ENCODE peak calls at places on chromosome 20, in ten cellular contexts. E is upper lobe of left lung, B is esophagus muscularis mucosa, K is prostate gland, V is uterus, G is HCT116, C is body of pancreas, Z is sigmoid colon, J is vagina, Q is suprapubic skin. R is an unnamed sample.

GRCh38 chr20:32789896-32790750 is 27.9 kb downstream of the DNMT3B start:
- DNase-seq in K (peak; percentile 63), J (no peak), G (no peak), Z (peak; percentile 84), Q (no peak), C (peak; percentile 73), B (no peak), E (peak; percentile 70), V (peak; percentile 52), R (peak; percentile 91)

GRCh38 chr20:45450097-45450818 is 19.3 kb upstream of the WFDC2 start:
- DNase-seq in J (no peak), Z (peak; percentile 74), E (peak; percentile 31), G (peak; percentile 31), B (no peak), K (no peak), C (no peak), V (no peak), Q (no peak), R (no peak)

GRCh38 chr20:25223179-25223661 is 24.7 kb upstream of the PYGB start:
- DNase-seq in K (no peak), C (no peak), G (peak; percentile 76), E (no peak), B (no peak), V (peak; percentile 9), Q (no peak), J (no peak), Z (no peak), R (no peak)

GRCh38 chr20:24673678-24674570 is 204.5 kb downstream of the SYNDIG1 start:
- DNase-seq in Z (peak; percentile 26), V (no peak), B (no peak), J (no peak), E (no peak), G (no peak), K (no peak), C (no peak), Q (peak; percentile 40), R (peak; percentile 48)

GRCh38 chr20:56515657-56516381 is 8.7 kb upstream of the FAM209A start:
- DNase-seq in K (no peak), C (no peak), V (no peak), B (no peak), E (no peak), Z (no peak), J (no peak), Q (no peak), G (no peak), R (no peak)

GRCh38 chr20:52105045-52105572 is 86.5 kb downstream of the ZFP64 start:
- DNase-seq in Z (peak; percentile 68), C (peak; percentile 20), E (no peak), K (no peak), Q (peak; percentile 69), B (no peak), J (no peak), G (no peak), V (no peak), R (no peak)

GRCh38 chr20:31680286-31681127 is 42.2 kb downstream of the BCL2L1 start:
- DNase-seq in G (no peak), K (no peak), B (no peak), Q (no peak), E (no peak), V (no peak), C (no peak), J (no peak), Z (no peak), R (no peak)

GRCh38 chr20:46826343-46826984 is 68.2 kb upstream of the EYA2 start:
- DNase-seq in C (no peak), K (no peak), J (no peak), B (no peak), E (no peak), G (no peak), Z (no peak), V (no peak), Q (no peak), R (no peak)

GRCh38 chr20:6680441-6680840 is 87.0 kb upstream of the BMP2 start:
- DNase-seq in C (no peak), K (no peak), G (no peak), V (no peak), B (peak; percentile 4), Z (no peak), Q (no peak), J (no peak), E (no peak), R (no peak)

GRCh38 chr20:37382539-37383120 is 36.7 kb downstream of the SRC start:
- DNase-seq in C (no peak), Z (peak; percentile 62), B (no peak), K (no peak), Q (no peak), J (no peak), E (peak; percentile 19), G (no peak), V (no peak), R (peak; percentile 66)

GRCh38 chr20:38608188-38608587 is 6.6 kb downstream of the ARHGAP40 start:
- DNase-seq in C (no peak), Q (no peak), V (no peak), G (no peak), Z (no peak), K (no peak), J (no peak), E (peak; percentile 28), B (no peak), R (no peak)

GRCh38 chr20:44720994-44721784 is 6.0 kb downstream of the CCN5 start:
- DNase-seq in Z (no peak), C (peak; percentile 32), J (no peak), V (peak; percentile 64), B (no peak), K (no peak), Q (no peak), E (peak; percentile 83), G (peak; percentile 37), R (no peak)

GRCh38 chr20:58559368-58559729 is 44.1 kb upstream of the APCDD1L start:
- DNase-seq in B (no peak), Z (no peak), Q (no peak), V (no peak), C (no peak), E (no peak), K (no peak), J (no peak), G (no peak), R (no peak)

GRCh38 chr20:1281279-1282057 is 15.4 kb downstream of the SNPH start:
- DNase-seq in K (no peak), Z (peak; percentile 40), V (no peak), C (no peak), B (no peak), G (no peak), J (peak; percentile 72), Q (peak; percentile 20), E (no peak), R (no peak)

GRCh38 chr20:38434310-38434741 is 802 bp downstream of the SNHG17 start:
- DNase-seq in G (no peak), Q (no peak), C (no peak), V (no peak), B (no peak), E (peak; percentile 33), Z (no peak), K (no peak), J (no peak), R (peak; percentile 80)

GRCh38 chr20:37341632-37342031 is 4.3 kb upstream of the SRC start:
- DNase-seq in C (no peak), Z (no peak), B (no peak), J (no peak), V (no peak), G (no peak), E (no peak), Q (no peak), K (no peak), R (peak; percentile 66)

DNA sequence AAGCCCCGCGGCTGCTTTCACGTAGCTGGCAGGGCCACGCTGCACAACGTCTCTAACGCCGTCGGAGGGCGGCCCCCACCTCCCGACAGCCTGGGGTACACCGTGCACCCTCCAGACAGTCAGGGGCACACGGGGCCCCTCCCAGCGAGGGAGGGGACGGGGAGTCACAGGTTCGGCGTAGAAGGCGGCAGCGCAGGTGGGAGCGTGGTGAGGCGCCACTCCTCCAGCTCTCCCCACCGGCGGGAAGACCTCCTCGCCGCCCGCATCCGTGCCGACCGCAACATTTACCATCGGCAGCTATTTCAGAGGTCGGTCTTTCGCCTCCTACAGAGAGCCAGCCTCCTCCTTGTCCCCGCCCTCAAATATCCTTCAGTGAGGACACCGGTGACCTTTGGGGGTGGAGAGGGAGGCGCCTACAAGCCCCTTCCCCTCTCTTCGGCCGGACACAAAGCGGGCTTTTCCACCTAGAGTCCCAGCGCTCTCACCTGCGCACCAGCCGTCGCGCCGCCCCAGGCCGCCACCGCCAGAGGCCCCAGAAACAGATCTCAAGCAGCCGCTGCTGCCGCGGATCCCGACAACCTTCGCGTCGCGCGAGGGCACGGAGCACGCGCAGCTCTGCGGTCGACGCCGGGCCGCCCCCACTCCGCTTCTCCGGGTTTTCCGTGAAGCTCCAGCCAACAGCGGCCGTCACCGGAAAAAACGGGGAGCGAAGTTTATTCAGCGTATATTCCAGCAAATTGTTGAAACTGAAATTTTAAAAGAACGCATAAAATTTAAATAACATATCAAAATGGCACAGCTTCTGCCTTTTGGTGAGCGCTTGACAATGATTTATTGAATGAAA is at the start of gene MKKS:
- DNase-seq in Z (peak; percentile 95), G (peak; percentile 80), E (peak; percentile 84), B (peak; percentile 96), J (no peak), C (peak; percentile 92), V (peak; percentile 89), K (peak; percentile 82), Q (peak; percentile 93), R (peak; percentile 98)
- TF ChIP-seq POLR2A in Z (peak; percentile 60), G (no peak), E (peak; percentile 43), B (peak; percentile 28), J (no peak), C (no peak), V (peak; percentile 49), K (peak; percentile 46), Q (no peak), R (peak; percentile 41)

GRCh38 chr20:7841967-7842301 is 98.3 kb downstream of the HAO1 start:
- DNase-seq in Z (peak; percentile 68), C (no peak), G (no peak), B (no peak), E (no peak), V (peak; percentile 39), Q (no peak), J (no peak), K (no peak), R (no peak)
- H3K27ac ChIP-seq in Z (no peak overlapping the region), C (no peak overlapping the region), G (no peak overlapping the region), B (peak overlapping the region; percentile 57), E (no peak overlapping the region), V (no peak overlapping the region), Q (no peak overlapping the region), J (no peak overlapping the region), K (no peak overlapping the region), R (no peak overlapping the region)

GRCh38 chr20:49711331-49711987 is 2.2 kb downstream of the B4GALT5 start:
- DNase-seq in V (no peak), K (no peak), Q (no peak), B (no peak), C (no peak), E (no peak), G (no peak), J (no peak), Z (no peak), R (no peak)
- H3K4me3 ChIP-seq in V (peak overlapping the region; percentile 60), K (no peak overlapping the region), Q (peak overlapping the region; percentile 97), B (peak overlapping the region; percentile 97), C (no peak overlapping the region), E (peak overlapping the region; percentile 89), G (peak overlapping the region; percentile 83), J (peak overlapping the region; percentile 95), Z (peak overlapping the region; percentile 82), R (peak overlapping the region; percentile 94)

DNA sequence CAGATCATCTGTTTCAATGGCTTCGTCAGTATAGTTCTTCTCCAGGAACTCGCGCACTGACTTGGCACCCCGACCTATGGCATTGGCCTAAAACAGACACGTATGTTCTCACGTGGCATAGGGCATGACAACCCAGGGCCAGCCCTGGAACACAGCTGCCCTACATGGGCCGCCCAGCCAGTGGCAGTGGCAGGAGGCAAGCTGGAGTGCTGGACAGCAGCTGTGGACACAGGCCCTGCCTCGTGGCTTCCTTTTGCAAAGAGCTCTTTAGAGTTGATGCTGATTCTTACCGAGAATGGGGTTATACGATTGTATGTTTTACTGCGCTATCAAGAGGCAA is 5.0 kb downstream of the PSMA7 start:
- DNase-seq in C (no peak), V (no peak), E (no peak), Z (no peak), Q (no peak), J (no peak), B (no peak), G (no peak), K (no peak), R (no peak)
- TF ChIP-seq POLR2A in C (no peak), V (no peak), E (no peak), Z (no peak), Q (no peak), J (no peak), B (no peak), G (no peak), K (no peak), R (no peak)

R was measured in spleen.